ENCODE peak calls at places on chromosome 5, in six cellular contexts. P, I, A, U, S and G are unnamed samples.

GRCh38 chr5:43592363-43592762 is 10.6 kb upstream of the NNT start:
- DNase-seq in P (no peak), I (no peak), U (no peak), A (no peak), S (no peak), G (no peak)

GRCh38 chr5:73317523-73317922 is 131.1 kb downstream of the FOXD1 start:
- DNase-seq in P (no peak), S (no peak), I (no peak), A (no peak), U (no peak), G (no peak)

GRCh38 chr5:17248999-17249634 is 31.7 kb downstream of the BASP1 start:
- DNase-seq in A (peak; percentile 16), U (no peak), P (peak; percentile 96), I (no peak), S (no peak), G (no peak)

GRCh38 chr5:56490971-56491468 is 257.9 kb upstream of the ANKRD55 start:
- DNase-seq in S (peak; percentile 64), A (peak; percentile 88), U (no peak), I (peak; percentile 59), P (peak; percentile 58), G (no peak)

GRCh38 chr5:126443374-126443851 is 20.2 kb downstream of the GRAMD2B start:
- DNase-seq in S (no peak), A (no peak), U (no peak), P (no peak), I (peak; percentile 32), G (no peak)

GRCh38 chr5:602466-603035 is 9.6 kb upstream of the CEP72 start:
- DNase-seq in P (no peak), S (no peak), U (no peak), I (no peak), A (no peak), G (no peak)

GRCh38 chr5:56289602-56289987 is 56.5 kb upstream of the ANKRD55 start:
- DNase-seq in U (no peak), P (no peak), I (no peak), S (no peak), A (no peak), G (no peak)

GRCh38 chr5:54045077-54045792 is 265.1 kb downstream of the ARL15 start:
- DNase-seq in I (no peak), A (peak; percentile 36), U (no peak), S (no peak), P (no peak), G (no peak)

GRCh38 chr5:125446986-125447385 is 700.5 kb upstream of the ZNF608 start:
- DNase-seq in S (no peak), P (peak; percentile 74), I (no peak), U (no peak), A (no peak), G (no peak)

GRCh38 chr5:120789918-120790714 is 326.0 kb downstream of the PRR16 start:
- DNase-seq in S (no peak), U (no peak), A (no peak), P (no peak), I (no peak), G (no peak)

GRCh38 chr5:148120317-148120716 is 48.0 kb upstream of the SPINK14 start:
- DNase-seq in S (no peak), P (no peak), A (no peak), I (no peak), U (no peak), G (no peak)

GRCh38 chr5:16809816-16810502 is 126.1 kb downstream of the MYO10 start:
- DNase-seq in U (no peak), P (peak; percentile 76), A (no peak), I (no peak), S (no peak), G (no peak)

GRCh38 chr5:139637438-139638089 is 10.6 kb upstream of the CXXC5 start:
- DNase-seq in S (peak; percentile 89), I (peak; percentile 75), P (peak; percentile 84), U (peak; percentile 80), A (peak; percentile 92), G (peak; percentile 75)

GRCh38 chr5:56479701-56480304 is 246.7 kb upstream of the ANKRD55 start:
- DNase-seq in A (no peak), I (no peak), P (no peak), U (peak; percentile 42), S (no peak), G (no peak)

GRCh38 chr5:149162401-149163084 is 21.2 kb downstream of the ABLIM3 start:
- DNase-seq in A (peak; percentile 72), U (no peak), P (no peak), S (no peak), I (no peak), G (no peak)

GRCh38 chr5:113147088-113147487 is 170.5 kb downstream of the DCP2 start:
- DNase-seq in P (peak; percentile 86), S (peak; percentile 88), A (no peak), I (no peak), U (no peak), G (no peak)

GRCh38 chr5:173989432-173990082 is 587 bp downstream of the C5orf47 start:
- DNase-seq in I (no peak), A (no peak), P (no peak), U (peak; percentile 38), S (no peak), G (no peak)

GRCh38 chr5:133962131-133962530 is 6.3 kb downstream of the C5orf15 start:
- DNase-seq in A (no peak), S (no peak), P (no peak), U (no peak), I (no peak), G (no peak)

GRCh38 chr5:113017891-113018635 is 41.5 kb downstream of the DCP2 start:
- DNase-seq in U (no peak), A (no peak), S (no peak), I (no peak), P (peak; percentile 14), G (no peak)

GRCh38 chr5:98458004-98458403 is 315.5 kb upstream of the RGMB start:
- DNase-seq in S (no peak), P (peak; percentile 40), A (no peak), I (no peak), U (no peak), G (no peak)

GRCh38 chr5:177469061-177469628 is 4.3 kb downstream of the DBN1 start:
- DNase-seq in I (peak; percentile 28), A (no peak), U (no peak), S (no peak), P (no peak), G (peak; percentile 36)

GRCh38 chr5:132423443-132423898 is 54.0 kb downstream of the SLC22A5 start:
- DNase-seq in I (no peak), S (no peak), P (no peak), A (no peak), U (no peak), G (no peak)

GRCh38 chr5:151772029-151772867 is 494 bp downstream of the G3BP1 start:
- DNase-seq in P (peak; percentile 38), A (peak; percentile 31), U (peak; percentile 63), S (no peak), I (peak; percentile 56), G (peak; percentile 18)

GRCh38 chr5:68519135-68519534 is 303.6 kb downstream of the PIK3R1 start:
- DNase-seq in U (no peak), S (no peak), A (no peak), I (no peak), P (no peak), G (no peak)

DNA sequence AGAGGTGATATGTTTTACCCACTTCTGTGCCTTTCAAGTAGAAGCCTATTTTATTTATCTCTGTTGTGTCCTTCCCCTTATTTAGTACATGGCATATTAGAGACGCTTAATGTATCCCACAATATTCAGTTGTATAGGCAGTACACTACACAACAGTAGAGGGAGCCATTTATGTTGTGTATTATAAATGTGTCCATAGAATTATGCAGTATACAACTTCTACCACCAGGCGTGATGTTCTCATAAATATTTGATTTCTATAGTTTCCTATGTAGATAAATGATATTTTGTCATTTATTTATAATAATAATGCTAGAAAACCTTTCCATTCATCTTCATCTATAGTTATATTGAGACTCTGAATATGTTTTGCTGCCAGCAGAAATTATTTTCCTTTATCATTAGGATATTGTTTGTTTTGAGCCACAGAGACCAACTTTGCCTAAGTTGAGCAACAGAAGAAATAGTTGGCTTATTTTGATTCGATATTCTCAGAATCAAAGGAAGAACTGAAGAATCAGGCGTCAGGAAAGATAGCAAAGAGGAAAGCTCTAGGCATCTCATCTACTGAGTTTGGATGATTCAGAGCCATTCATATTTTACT is 81.7 kb downstream of the ADAMTS19 start:
- DNase-seq in S (no peak), P (peak; percentile 10), A (peak; percentile 4), U (peak; percentile 16), I (no peak), G (no peak)
- TF ChIP-seq CTCF in S (no peak), P (peak; percentile 35), A (peak; percentile 45), U (peak; percentile 70), I (peak; percentile 12), G (peak; percentile 53)

DNA sequence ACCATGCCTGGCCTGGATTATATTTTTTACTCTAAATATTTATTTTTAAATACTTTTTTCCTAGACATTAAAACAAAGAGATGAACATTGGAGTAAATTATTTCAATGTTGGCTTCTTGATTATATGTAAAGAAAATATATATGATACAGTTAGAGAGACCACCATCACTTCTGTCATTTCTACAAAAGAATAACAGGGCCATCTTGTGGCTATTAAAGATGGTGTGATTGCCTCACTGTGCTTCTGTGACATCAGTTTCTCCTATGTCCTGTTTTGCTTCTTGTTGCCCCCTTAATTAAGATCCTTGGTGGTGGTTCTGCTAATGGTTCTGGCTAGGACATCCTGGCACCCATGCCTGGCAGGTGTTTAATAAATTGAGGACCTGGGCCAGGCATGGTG is 32.9 kb downstream of the NDFIP1 start:
- DNase-seq in I (no peak), A (no peak), U (peak; percentile 13), P (no peak), S (no peak), G (no peak)
- TF ChIP-seq CTCF in I (peak; percentile 32), A (no peak), U (peak; percentile 63), P (no peak), S (peak; percentile 38), G (peak; percentile 41)

DNA sequence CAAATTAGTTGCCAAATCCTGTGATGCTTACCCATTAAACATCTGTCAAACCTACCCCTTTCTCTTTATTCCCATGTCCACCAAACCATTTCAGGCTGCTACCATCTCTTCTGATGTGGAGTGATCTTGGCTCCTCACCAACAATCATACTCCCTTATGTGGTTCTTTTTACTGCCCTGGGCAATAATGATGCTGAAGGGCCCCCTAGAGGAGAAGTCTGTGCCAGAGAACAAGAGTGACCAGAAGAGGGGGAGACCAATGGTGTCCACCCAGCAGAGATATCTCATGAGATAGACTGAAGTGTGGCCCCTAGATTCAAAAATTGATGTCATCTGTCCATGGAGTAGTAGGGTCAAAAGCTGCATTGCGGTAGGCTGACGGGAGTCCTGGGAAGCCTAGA is 10.9 kb downstream of the LRRC70 start:
- DNase-seq in P (no peak), A (no peak), U (no peak), I (no peak), S (no peak), G (no peak)
- TF ChIP-seq CTCF in P (no peak), A (no peak), U (peak; percentile 48), I (no peak), S (no peak), G (no peak)

GRCh38 chr5:143403607-143404415 is at the start of gene NR3C1:
- DNase-seq in U (peak; percentile 86), A (peak; percentile 89), P (peak; percentile 93), I (peak; percentile 86), S (peak; percentile 72), G (peak; percentile 52)

GRCh38 chr5:143405747-143406098 is 2.2 kb upstream of the NR3C1 start:
- DNase-seq in P (no peak), A (no peak), S (no peak), I (no peak), U (no peak), G (no peak)

GRCh38 chr5:143404416-143405062 is 1.1 kb upstream of the NR3C1 start:
- DNase-seq in U (peak; percentile 86), P (peak; percentile 96), A (peak; percentile 76), I (peak; percentile 83), S (peak; percentile 48), G (peak; percentile 18)

GRCh38 chr5:143406408-143406807 is 2.9 kb upstream of the NR3C1 start:
- DNase-seq in I (no peak), A (no peak), S (no peak), U (no peak), P (no peak), G (no peak)

GRCh38 chr5:143405063-143405746 is 1.7 kb upstream of the NR3C1 start:
- DNase-seq in I (peak; percentile 94), S (peak; percentile 93), A (peak; percentile 89), U (peak; percentile 90), P (peak; percentile 91), G (peak; percentile 88)
- TF ChIP-seq CTCF in I (peak; percentile 13), S (peak; percentile 30), A (no peak), U (peak; percentile 55), P (no peak), G (no peak)